ENCODE peak calls at places on chromosome 12, in four cellular contexts. G is transverse colon, B is adrenal gland, R is stomach. O is an unnamed sample.

GRCh38 chr12:57734586-57734985 is 4.0 kb downstream of the AGAP2 start:
- DNase-seq in R (no peak), G (no peak), B (no peak), O (no peak)

GRCh38 chr12:104571328-104571727 is 114.6 kb downstream of the CHST11 start:
- DNase-seq in B (no peak), G (peak; percentile 12), R (no peak), O (no peak)

GRCh38 chr12:104464899-104465298 is 8.2 kb downstream of the CHST11 start:
- DNase-seq in B (no peak), R (no peak), G (no peak), O (no peak)

GRCh38 chr12:3820122-3820521 is 53.1 kb downstream of the PARP11 start:
- DNase-seq in R (no peak), B (no peak), G (no peak), O (no peak)

GRCh38 chr12:16531623-16532022 is 74.3 kb downstream of the LMO3 start:
- DNase-seq in B (no peak), G (peak; percentile 8), R (peak; percentile 36), O (no peak)

GRCh38 chr12:17215754-17216153 is 609.8 kb upstream of the LMO3 start:
- DNase-seq in R (no peak), B (no peak), G (no peak), O (no peak)

GRCh38 chr12:38905480-38906351 is at the start of gene CPNE8:
- DNase-seq in R (peak; percentile 61), G (peak; percentile 84), B (peak; percentile 89), O (peak; percentile 42)

GRCh38 chr12:110744697-110745264 is 2.1 kb upstream of the PPP1CC start:
- DNase-seq in R (peak; percentile 64), B (no peak), G (peak; percentile 83), O (no peak)

GRCh38 chr12:75819512-75819911 is 212.1 kb downstream of the PHLDA1 start:
- DNase-seq in B (no peak), R (no peak), G (no peak), O (no peak)

GRCh38 chr12:12467701-12468218 is 94.9 kb downstream of the DUSP16 start:
- DNase-seq in B (no peak), R (no peak), G (peak; percentile 30), O (peak; percentile 15)

GRCh38 chr12:99043319-99043914 is 398.3 kb downstream of the APAF1 start:
- DNase-seq in R (peak; percentile 61), G (peak; percentile 37), B (peak; percentile 57), O (no peak)

GRCh38 chr12:402127-402456 is 648 bp downstream of the CCDC77 start:
- DNase-seq in R (no peak), G (no peak), B (no peak), O (peak; percentile 5)

GRCh38 chr12:124661382-124661781 is 94.0 kb upstream of the NCOR2 start:
- DNase-seq in B (no peak), R (no peak), G (no peak), O (no peak)

GRCh38 chr12:48693572-48693971 is 11.5 kb upstream of the KANSL2 start:
- DNase-seq in R (no peak), G (no peak), B (no peak), O (no peak)

GRCh38 chr12:78866518-78866917 is 1.9 kb downstream of the SYT1 start:
- DNase-seq in G (no peak), B (no peak), R (no peak), O (no peak)

GRCh38 chr12:23887055-23887835 is 62.2 kb downstream of the SOX5 start:
- DNase-seq in B (no peak), G (no peak), R (no peak), O (no peak)

GRCh38 chr12:14185441-14186192 is 179.9 kb upstream of the ATF7IP start:
- DNase-seq in B (peak; percentile 11), G (peak; percentile 61), R (peak; percentile 32), O (no peak)

GRCh38 chr12:15875863-15876262 is 6.3 kb upstream of the STRAP start:
- DNase-seq in R (no peak), B (no peak), G (peak; percentile 66), O (no peak)

GRCh38 chr12:25725874-25726273 is 172.8 kb upstream of the LMNTD1 start:
- DNase-seq in B (no peak), R (no peak), G (no peak), O (no peak)

GRCh38 chr12:14239350-14239934 is 126.0 kb upstream of the ATF7IP start:
- DNase-seq in R (no peak), B (peak; percentile 52), G (no peak), O (no peak)

GRCh38 chr12:126772171-126772864 is 1494.7 kb upstream of the TMEM132C start:
- DNase-seq in G (peak; percentile 15), R (no peak), B (no peak), O (peak; percentile 3)

GRCh38 chr12:122895290-122895689 is 634 bp downstream of the VPS37B start:
- DNase-seq in G (no peak), R (no peak), B (no peak), O (no peak)

GRCh38 chr12:120376890-120377572 is 8.1 kb upstream of the MSI1 start:
- DNase-seq in R (no peak), G (no peak), B (no peak), O (no peak)

GRCh38 chr12:69514845-69515244 is 44.7 kb downstream of the FRS2 start:
- DNase-seq in B (no peak), R (no peak), G (no peak), O (no peak)

GRCh38 chr12:52685406-52685890 is 5.2 kb upstream of the KRT1 start:
- DNase-seq in R (no peak), B (no peak), G (no peak), O (no peak)

GRCh38 chr12:124829008-124829707 is 34.5 kb downstream of the SCARB1 start:
- DNase-seq in R (no peak), B (peak; percentile 89), G (peak; percentile 41), O (no peak)

GRCh38 chr12:34406228-34406995 is 384.1 kb downstream of the ALG10 start:
- DNase-seq in B (peak; percentile 2), R (peak; percentile 16), G (peak; percentile 1), O (no peak)

GRCh38 chr12:119036878-119037493 is 55.6 kb downstream of the SRRM4 start:
- DNase-seq in G (peak; percentile 8), R (peak; percentile 31), B (peak; percentile 21), O (no peak)
- TF ChIP-seq CTCF in G (peak; percentile 49), R (no peak), B (peak; percentile 58), O (no peak)

DNA sequence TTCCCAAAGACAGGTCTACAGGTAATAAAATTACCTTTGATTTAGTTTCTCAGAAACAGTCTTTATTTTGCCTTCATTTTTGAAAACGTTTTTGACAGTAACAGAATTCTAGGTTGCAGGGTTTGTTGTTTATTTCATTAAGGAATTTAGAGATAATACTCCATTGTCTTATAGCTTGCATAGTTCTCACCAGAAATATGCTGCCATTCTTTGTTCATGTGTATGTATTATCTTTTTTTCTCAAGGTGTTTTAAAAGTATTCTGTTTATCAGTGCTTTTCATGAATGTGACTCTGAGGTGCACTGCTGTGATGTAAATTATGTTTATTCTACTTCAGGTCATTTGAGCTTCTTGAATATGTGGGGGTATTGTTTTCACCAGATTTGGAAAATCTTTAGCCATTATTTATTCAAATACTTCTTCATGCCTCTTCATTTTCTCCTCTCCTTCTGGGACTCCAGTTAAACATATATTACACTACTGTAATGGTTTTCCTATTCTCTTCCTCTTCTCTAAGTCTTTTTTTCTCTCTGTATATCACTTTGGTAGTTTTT is 32.7 kb downstream of the ZNF605 start:
- DNase-seq in R (no peak), B (no peak), G (no peak), O (no peak)
- H3K9me3 ChIP-seq in R (peaks cover 100% of the 10 kb centered on the region), B (peaks cover 36% of the 10 kb centered on the region), G (peaks cover 97% of the 10 kb centered on the region), O (peaks cover 90% of the 10 kb centered on the region)

GRCh38 chr12:32303171-32303570 is 96.2 kb upstream of the FGD4 start:
- DNase-seq in B (no peak), R (no peak), G (no peak), O (no peak)

GRCh38 chr12:32301216-32301615 is 98.1 kb upstream of the FGD4 start:
- DNase-seq in B (no peak), R (no peak), G (no peak), O (no peak)

GRCh38 chr12:32298917-32299316 is 100.4 kb upstream of the FGD4 start:
- DNase-seq in B (no peak), R (no peak), G (no peak), O (no peak)

GRCh38 chr12:32305163-32305562 is 94.2 kb upstream of the FGD4 start:
- DNase-seq in B (no peak), G (no peak), R (no peak), O (no peak)

DNA sequence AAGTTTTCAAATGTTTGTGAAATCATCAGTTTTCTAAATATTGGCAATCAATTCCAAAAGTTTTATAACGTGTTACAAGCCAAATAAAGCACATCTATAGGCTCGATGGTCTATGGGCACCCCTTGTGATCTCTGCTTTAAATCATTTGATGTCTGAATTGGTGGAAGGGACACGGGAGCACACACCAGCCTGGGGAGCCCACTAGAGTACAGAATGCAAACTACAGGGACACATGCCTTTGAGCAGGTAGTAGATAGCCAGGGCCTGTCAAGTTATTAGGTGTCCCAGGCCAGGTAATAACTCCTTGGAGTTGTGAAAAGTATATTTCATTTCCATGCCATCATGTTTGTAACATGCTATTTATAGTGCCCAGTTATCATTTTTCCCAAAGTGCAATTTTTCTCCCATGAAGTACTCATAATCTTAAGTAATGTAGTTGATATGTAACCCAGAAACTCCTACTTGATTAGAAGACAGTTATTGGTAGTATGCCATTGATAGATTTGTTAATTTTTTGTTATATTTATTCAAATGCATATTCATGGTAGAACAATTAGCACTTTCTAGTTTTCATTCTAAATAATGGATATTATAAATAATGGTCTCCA is 97.0 kb upstream of the FGD4 start:
- DNase-seq in B (no peak), R (no peak), G (peak; percentile 17), O (no peak)
- TF ChIP-seq CTCF in B (no peak), R (peak; percentile 2), G (no peak), O (peak; percentile 31)

DNA sequence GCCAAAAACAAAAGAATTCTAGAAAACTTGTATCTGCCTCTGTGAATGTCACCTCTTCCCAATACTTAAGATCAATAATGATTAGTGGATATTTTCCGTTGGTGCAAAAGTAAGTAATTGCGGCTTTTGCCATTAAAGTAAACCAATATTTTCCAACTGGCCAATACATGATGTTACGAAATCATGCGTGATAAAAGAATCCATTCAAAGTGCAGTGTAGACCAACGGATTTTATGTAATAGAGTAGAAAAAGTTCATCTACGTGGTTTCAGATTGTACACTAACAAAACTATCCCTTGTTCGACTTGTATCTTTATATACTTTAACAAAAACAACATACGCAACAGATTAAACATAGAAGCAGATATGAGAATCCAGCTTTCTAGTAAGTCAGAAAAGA is 626 bp upstream of the ZNF268 start:
- DNase-seq in R (no peak), B (no peak), G (no peak), O (no peak)
- H3K9me3 ChIP-seq in R (peaks cover 68% of the 10 kb centered on the region), B (peaks cover 3% of the 10 kb centered on the region), G (peaks cover 52% of the 10 kb centered on the region), O (peaks cover 40% of the 10 kb centered on the region)